ENCODE peak calls at places on chromosomes 12 and 14, in five cellular contexts. A is HCEC 1CT, B is NCI-H1105 treated with DMSO at 0.1 percent for 48 hours, H is uterus, L is left colon. K is an unnamed sample.

GRCh38 chr12:55996715-55997534 is at the start of gene SUOX:
- DNase-seq in A (peak; percentile 97), H (peak; percentile 96), L (peak; percentile 99), B (peak; percentile 74), K (peak; percentile 95)

GRCh38 chr14:57732886-57733285 is 133.0 kb downstream of the SLC35F4 start:
- DNase-seq in A (peak; percentile 65), L (no peak), H (no peak), B (peak; percentile 47), K (no peak)

GRCh38 chr12:51334774-51335173 is 10.8 kb upstream of the BIN2 start:
- DNase-seq in A (peak; percentile 15), H (no peak), L (no peak), B (no peak), K (no peak)

GRCh38 chr12:46356655-46357437 is 15.7 kb downstream of the SLC38A2 start:
- DNase-seq in B (no peak), H (no peak), L (no peak), A (no peak), K (no peak)

GRCh38 chr12:54384591-54385041 is at the start of gene ZNF385A:
- DNase-seq in B (no peak), H (no peak), L (no peak), A (no peak), K (no peak)

GRCh38 chr14:105783707-105784106 is 257.3 kb downstream of the TMEM121 start:
- DNase-seq in B (no peak), A (no peak), L (no peak), H (no peak), K (no peak)

GRCh38 chr14:65286443-65286842 is 126.1 kb upstream of the FUT8 start:
- DNase-seq in L (no peak), H (no peak), A (peak; percentile 33), B (no peak), K (no peak)

GRCh38 chr12:126210026-126210425 is 1144.8 kb downstream of the AACS start:
- DNase-seq in B (no peak), H (no peak), L (no peak), A (no peak), K (no peak)

GRCh38 chr12:75705749-75706719 is 194.6 kb upstream of the KRR1 start:
- DNase-seq in L (peak; percentile 27), A (peak; percentile 99), B (no peak), H (peak; percentile 45), K (no peak)

GRCh38 chr14:75697918-75698317 is 36.9 kb downstream of the TTLL5 start:
- DNase-seq in A (no peak), H (no peak), L (no peak), B (no peak), K (no peak)

GRCh38 chr14:52131640-52132320 is 62.9 kb upstream of the NID2 start:
- DNase-seq in L (peak; percentile 87), B (peak; percentile 92), A (peak; percentile 91), H (peak; percentile 83), K (peak; percentile 70)

GRCh38 chr12:54158581-54158980 is 30.2 kb downstream of the SMUG1 start:
- DNase-seq in A (no peak), B (no peak), H (no peak), L (no peak), K (no peak)

GRCh38 chr14:91317381-91318313 is 73.1 kb upstream of the GPR68 start:
- DNase-seq in B (no peak), L (peak; percentile 89), A (no peak), H (peak; percentile 52), K (no peak)

GRCh38 chr12:6086316-6086715 is 38.2 kb downstream of the VWF start:
- DNase-seq in A (no peak), L (no peak), B (no peak), H (no peak), K (no peak)

GRCh38 chr14:102863381-102863780 is 59.1 kb upstream of the AMN start:
- DNase-seq in B (no peak), A (no peak), H (no peak), L (no peak), K (no peak)

K was measured in glutamatergic neuron.